ENCODE peak calls at places on chromosomes 6 and 20, in four cellular contexts. X, I, S and K are unnamed samples.

GRCh38 chr6:46042355-46042999 is 26.8 kb upstream of the CLIC5 start:
- DNase-seq in X (peak; percentile 21), I (peak; percentile 27), S (peak; percentile 3), K (peak; percentile 73)

GRCh38 chr20:1965520-1966278 is 28.2 kb downstream of the PDYN start:
- DNase-seq in S (peak; percentile 84), I (peak; percentile 71), X (peak; percentile 89), K (peak; percentile 63)

GRCh38 chr20:59587570-59587969 is 16.8 kb upstream of the PHACTR3 start:
- DNase-seq in S (no peak), X (no peak), I (no peak), K (no peak)

GRCh38 chr20:52789716-52790115 is 182.4 kb upstream of the TSHZ2 start:
- DNase-seq in S (no peak), X (no peak), I (no peak), K (no peak)

GRCh38 chr6:152068622-152069261 is 261.3 kb downstream of the ESR1 start:
- DNase-seq in I (no peak), X (no peak), S (no peak), K (no peak)

GRCh38 chr20:59976196-59976847 is 18.1 kb downstream of the CDH26 start:
- DNase-seq in X (no peak), I (no peak), S (no peak), K (no peak)

GRCh38 chr6:66687611-66688140 is 980.6 kb upstream of the EYS start:
- DNase-seq in I (no peak), X (no peak), S (no peak), K (no peak)

GRCh38 chr20:54140927-54141566 is 32.7 kb downstream of the CYP24A1 start:
- DNase-seq in X (no peak), I (peak; percentile 96), S (no peak), K (no peak)

GRCh38 chr20:21050710-21051109 is 55.4 kb downstream of the LINC00237 start:
- DNase-seq in S (no peak), X (no peak), I (no peak), K (no peak)

GRCh38 chr6:52435345-52435744 is 15.2 kb downstream of the EFHC1 start:
- DNase-seq in I (no peak), X (no peak), S (no peak), K (no peak)

DNA sequence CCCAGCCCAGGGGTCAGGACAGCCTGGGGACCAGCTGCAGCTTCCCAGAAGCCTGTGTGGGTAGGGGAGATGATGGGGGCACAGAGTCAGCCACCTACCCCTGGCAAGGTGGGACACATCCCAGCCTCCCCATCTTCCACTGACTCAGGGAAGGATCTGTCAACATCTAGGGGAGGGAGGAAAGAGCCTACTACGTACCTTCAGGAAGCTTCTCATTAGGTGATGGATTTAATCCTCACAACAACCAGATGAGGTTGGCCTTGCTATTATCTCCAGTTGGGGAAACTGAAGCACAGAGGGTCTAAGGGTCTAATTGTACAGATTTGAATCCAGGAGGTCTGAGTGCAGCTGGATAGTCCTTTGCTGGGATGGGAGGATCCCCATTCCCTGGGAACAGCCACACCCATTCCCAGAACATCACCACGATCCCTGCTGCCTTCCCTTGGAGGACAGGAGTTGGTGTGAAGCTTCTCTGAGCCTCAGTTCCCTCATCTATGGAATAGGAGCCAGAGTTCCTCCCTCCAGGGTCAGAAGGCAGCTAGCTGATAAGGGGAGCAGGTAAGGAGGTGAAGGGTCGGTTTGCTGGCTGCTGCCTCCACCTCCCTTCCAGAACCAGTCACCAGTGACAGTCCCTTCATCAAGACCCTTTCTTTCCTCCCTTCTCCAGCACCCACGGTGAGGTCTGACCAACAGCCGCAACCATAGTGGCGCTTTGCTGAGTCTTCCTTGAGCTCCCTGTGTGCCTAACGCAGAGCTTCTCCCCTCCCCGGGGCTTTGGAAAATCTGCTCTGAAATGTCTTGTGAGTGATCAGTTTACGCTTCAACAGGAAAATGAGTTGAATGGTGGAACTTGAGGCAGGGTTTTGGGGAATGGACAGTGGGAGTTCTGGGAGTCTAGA is 56.8 kb downstream of the CEBPB start:
- DNase-seq in I (no peak), X (no peak), S (no peak), K (no peak)
- TF ChIP-seq JUN in I (no peak), X (no peak), S (no peak), K (no peak)

GRCh38 chr6:105794870-105795269 is 291.3 kb upstream of the PRDM1 start:
- DNase-seq in X (no peak), I (no peak), S (no peak), K (no peak)

GRCh38 chr6:105795913-105796517 is 290.1 kb upstream of the PRDM1 start:
- DNase-seq in I (no peak), S (peak; percentile 33), X (no peak), K (no peak)

GRCh38 chr6:105791569-105792318 is 294.4 kb upstream of the PRDM1 start:
- DNase-seq in I (no peak), X (no peak), S (no peak), K (no peak)

GRCh38 chr6:105793132-105793531 is 293.0 kb upstream of the PRDM1 start:
- DNase-seq in X (no peak), I (no peak), S (no peak), K (no peak)

GRCh38 chr6:105794263-105794662 is 291.9 kb upstream of the PRDM1 start:
- DNase-seq in I (peak; percentile 35), X (peak; percentile 22), S (peak; percentile 20), K (no peak)
- TF ChIP-seq JUN in I (no peak), X (no peak), S (no peak), K (no peak)

GRCh38 chr20:13353261-13353945 is 132.3 kb downstream of the ISM1 start:
- DNase-seq in X (no peak), S (no peak), I (no peak), K (no peak)

GRCh38 chr20:13342469-13343242 is 121.6 kb downstream of the ISM1 start:
- DNase-seq in X (no peak), I (no peak), S (no peak), K (no peak)

GRCh38 chr20:13349240-13349604 is 128.1 kb downstream of the ISM1 start:
- DNase-seq in X (no peak), I (no peak), S (no peak), K (no peak)

GRCh38 chr20:13344671-13345070 is 123.6 kb downstream of the ISM1 start:
- DNase-seq in I (no peak), X (no peak), S (no peak), K (no peak)

GRCh38 chr20:13348301-13349239 is 127.5 kb downstream of the ISM1 start:
- DNase-seq in I (no peak), S (no peak), X (no peak), K (no peak)
- TF ChIP-seq JUN in I (no peak), S (no peak), X (no peak), K (no peak)

DNA sequence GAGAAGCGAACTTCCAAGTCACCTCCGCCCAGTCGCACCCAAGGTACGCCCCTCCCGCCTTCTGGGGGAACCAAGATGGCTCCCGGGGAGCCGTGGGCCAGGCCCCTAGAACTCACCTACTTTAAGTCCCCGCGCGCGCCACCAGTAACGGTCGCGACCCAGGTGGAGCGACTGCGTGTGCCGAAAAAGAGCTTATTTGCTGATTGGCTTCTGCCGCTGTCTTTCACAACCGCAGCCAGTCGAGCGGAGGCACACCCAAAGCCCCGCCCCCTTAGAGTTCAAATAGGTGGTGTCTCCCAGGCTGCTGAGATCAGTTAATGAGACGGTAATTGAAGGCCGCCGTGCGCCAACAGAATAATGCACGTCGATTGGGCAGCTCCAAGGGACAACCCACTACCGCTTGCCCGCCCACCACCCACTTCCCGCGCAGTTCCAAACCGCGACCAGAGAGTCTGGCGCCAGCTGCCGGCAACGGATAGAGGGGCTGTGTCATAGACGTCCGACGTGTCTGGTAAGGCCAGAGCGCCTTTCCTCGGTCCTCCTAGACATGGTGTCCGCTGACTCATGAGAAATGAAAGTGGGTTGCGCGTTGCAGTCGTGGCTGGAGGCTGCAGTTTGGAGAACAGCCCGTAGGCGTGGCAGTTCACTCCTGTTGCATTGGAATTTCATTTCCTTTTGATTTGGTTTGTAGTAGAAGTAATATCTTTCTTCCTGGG is at the start of gene MDC1:
- DNase-seq in I (peak; percentile 100), S (peak; percentile 84), X (peak; percentile 99), K (peak; percentile 100)
- TF ChIP-seq JUN in I (peak; percentile 91), S (peak; percentile 82), X (no peak), K (peak; percentile 17)

GRCh38 chr6:31528821-31529328 is at the start of gene MCCD1:
- DNase-seq in X (no peak), S (no peak), I (no peak), K (no peak)
- TF ChIP-seq JUN in X (no peak), S (no peak), I (no peak), K (no peak)